ENCODE peak calls at places on chromosomes 5 and 9, in nine cellular contexts. T is fibroblast of pulmonary artery, F is endodermal cell, U is hypothalamus, B is right atrium auricular region, P is Right ventricle myocardium superior, M is cardiac muscle cell, Q is fibroblast of lung, K is AG08396. D is an unnamed sample.

GRCh38 chr5:111735829-111736228 is 21.2 kb downstream of the NREP start:
- DNase-seq in T (peak), Q (peak), M (no peak), B (no peak), K (peak), F (peak), U (no peak), P (no peak), D (no peak)

GRCh38 chr5:2239237-2239910 is 356.6 kb upstream of the IRX4 start:
- DNase-seq in T (no peak), Q (no peak), U (no peak), K (no peak), P (no peak), F (no peak), B (peak), M (no peak), D (no peak)

GRCh38 chr9:114694719-114695269 is 12.8 kb upstream of the TEX48 start:
- DNase-seq in M (no peak), F (no peak), K (no peak), T (no peak), U (no peak), B (no peak), P (no peak), Q (no peak), D (no peak)

GRCh38 chr5:1291611-1292080 is 3.2 kb downstream of the TERT start:
- DNase-seq in B (no peak), P (no peak), K (no peak), M (no peak), U (no peak), F (peak), Q (no peak), T (no peak), D (no peak)

GRCh38 chr5:31965227-31965626 is 208.9 kb downstream of the GOLPH3 start:
- DNase-seq in M (no peak), Q (no peak), F (peak), P (no peak), U (no peak), K (no peak), T (no peak), B (no peak), D (no peak)

GRCh38 chr9:86406366-86406765 is 52.2 kb upstream of the TUT7 start:
- DNase-seq in K (peak), U (no peak), B (no peak), M (no peak), T (peak), Q (peak), F (no peak), P (no peak), D (no peak)

GRCh38 chr9:105157178-105157583 is 87.3 kb upstream of the SLC44A1 start:
- DNase-seq in B (peak), Q (peak), K (peak), P (peak), U (peak), M (peak), T (peak), F (peak), D (peak)

GRCh38 chr5:152084476-152084875 is 159.8 kb upstream of the GLRA1 start:
- DNase-seq in T (no peak), P (no peak), M (no peak), B (no peak), U (no peak), K (no peak), F (no peak), Q (no peak), D (no peak)

GRCh38 chr5:36079200-36079761 is 12.6 kb upstream of the UGT3A2 start:
- DNase-seq in P (no peak), K (peak), T (peak), F (peak), Q (peak), B (no peak), M (peak), U (no peak), D (no peak)

GRCh38 chr5:56479701-56480304 is 246.7 kb upstream of the ANKRD55 start:
- DNase-seq in T (no peak), P (no peak), M (no peak), K (peak), B (no peak), U (no peak), F (no peak), Q (peak), D (no peak)

GRCh38 chr5:121628783-121629182 is 222.9 kb upstream of the FTMT start:
- DNase-seq in B (no peak), U (no peak), K (no peak), Q (no peak), T (peak), P (no peak), M (no peak), F (no peak), D (no peak)

GRCh38 chr9:136088481-136088938 is 6.6 kb downstream of the NACC2 start:
- DNase-seq in B (no peak), U (no peak), T (no peak), P (peak), F (no peak), Q (no peak), K (no peak), M (no peak), D (no peak)